ENCODE peak calls at places on chromosomes 2 and 18, in ten cellular contexts. Z, P, Y, M, G, H, L, W, O and U are unnamed samples.

GRCh38 chr2:35827086-35827485 is 528.5 kb upstream of the CRIM1 start:
- DNase-seq in Z (no peak), P (no peak), Y (no peak), M (no peak), G (no peak), H (no peak), L (no peak), W (no peak), O (no peak), U (no peak)

GRCh38 chr18:55300469-55301195 is 287.4 kb downstream of the TCF4 start:
- DNase-seq in Z (no peak), P (no peak), Y (no peak), M (peak; percentile 62), G (no peak), H (no peak), L (peak; percentile 70), W (peak; percentile 79), O (no peak), U (no peak)

GRCh38 chr2:215729985-215730620 is 283.2 kb downstream of the MREG start:
- DNase-seq in Z (no peak), P (no peak), Y (no peak), M (no peak), G (no peak), H (no peak), L (no peak), W (no peak), O (no peak), U (no peak)

GRCh38 chr2:44086639-44087036 is 82.0 kb upstream of the PPM1B start:
- DNase-seq in Z (no peak), P (no peak), Y (no peak), M (no peak), G (no peak), H (no peak), L (no peak), W (no peak), O (no peak), U (no peak)

GRCh38 chr2:58137221-58137620 is 90.6 kb downstream of the VRK2 start:
- DNase-seq in Z (no peak), P (peak; percentile 2), Y (no peak), M (no peak), G (no peak), H (no peak), L (no peak), W (peak; percentile 21), O (no peak), U (no peak)

GRCh38 chr2:639703-640102 is 37.5 kb downstream of the TMEM18 start:
- DNase-seq in Z (no peak), P (no peak), Y (no peak), M (no peak), G (no peak), H (no peak), L (no peak), W (no peak), O (no peak), U (no peak)

GRCh38 chr2:24492283-24493272 is 1.5 kb downstream of the NCOA1 start:
- DNase-seq in Z (no peak), P (peak; percentile 54), Y (peak; percentile 35), M (no peak), G (no peak), H (no peak), L (no peak), W (peak; percentile 15), O (no peak), U (no peak)

GRCh38 chr18:8480506-8481328 is 128.5 kb upstream of the RAB12 start:
- DNase-seq in Z (no peak), P (peak; percentile 53), Y (no peak), M (peak; percentile 44), G (no peak), H (no peak), L (peak; percentile 10), W (peak; percentile 64), O (no peak), U (no peak)

GRCh38 chr2:121501070-121501469 is 29.6 kb upstream of the RNU4ATAC start:
- DNase-seq in Z (no peak), P (no peak), Y (no peak), M (no peak), G (no peak), H (no peak), L (no peak), W (peak; percentile 63), O (no peak), U (no peak)

GRCh38 chr2:27795868-27796277 is 24.4 kb downstream of the MRPL33 start:
- DNase-seq in Z (no peak), P (no peak), Y (no peak), M (no peak), G (no peak), H (no peak), L (no peak), W (no peak), O (no peak), U (no peak)

GRCh38 chr2:219104107-219105050 is 43.7 kb upstream of the IHH start:
- DNase-seq in Z (no peak), P (no peak), Y (no peak), M (no peak), G (no peak), H (no peak), L (no peak), W (peak; percentile 64), O (no peak), U (no peak)

GRCh38 chr2:207901847-207902246 is 123.5 kb downstream of the PLEKHM3 start:
- DNase-seq in Z (no peak), P (no peak), Y (no peak), M (no peak), G (no peak), H (no peak), L (no peak), W (no peak), O (no peak), U (no peak)

GRCh38 chr2:23591111-23591510 is 206.1 kb downstream of the KLHL29 start:
- DNase-seq in Z (no peak), P (no peak), Y (no peak), M (no peak), G (no peak), H (no peak), L (no peak), W (no peak), O (peak; percentile 67), U (peak; percentile 58)